ENCODE peak calls at places on chromosomes 16 and 17, in eight cellular contexts. F, S, M, Y, C, N, X and O are unnamed samples.

GRCh38 chr17:33651631-33652030 is 358.5 kb upstream of the ASIC2 start:
- DNase-seq in F (no peak), S (no peak), X (peak; percentile 67), C (no peak), M (no peak), N (no peak), Y (no peak), O (peak; percentile 45)

GRCh38 chr17:19338031-19338990 is 24.2 kb downstream of the B9D1 start:
- DNase-seq in X (peak; percentile 96), N (peak; percentile 86), M (peak; percentile 54), Y (peak; percentile 29), F (no peak), C (peak; percentile 86), S (no peak), O (peak; percentile 86)

GRCh38 chr16:84252214-84252613 is 12.4 kb upstream of the KCNG4 start:
- DNase-seq in Y (no peak), F (no peak), M (no peak), S (no peak), C (no peak), N (no peak), X (no peak), O (no peak)

GRCh38 chr17:50262001-50262794 is 12.1 kb upstream of the TMEM92 start:
- DNase-seq in F (no peak), S (no peak), X (peak; percentile 54), Y (no peak), N (peak; percentile 10), M (no peak), C (no peak), O (peak; percentile 44)

GRCh38 chr16:21166561-21166961 is 8.1 kb downstream of the LDAF1 start:
- DNase-seq in X (peak; percentile 61), M (no peak), N (no peak), F (no peak), S (no peak), Y (no peak), C (no peak), O (peak; percentile 34)

GRCh38 chr17:38454528-38454927 is 26.3 kb downstream of the ARHGAP23 start:
- DNase-seq in X (no peak), M (no peak), C (no peak), N (no peak), S (peak; percentile 94), F (no peak), Y (peak; percentile 88), O (no peak)

GRCh38 chr16:49952386-49952785 is 72.6 kb upstream of the CNEP1R1 start:
- DNase-seq in Y (no peak), S (no peak), X (peak; percentile 28), M (no peak), C (no peak), N (no peak), F (no peak), O (peak; percentile 50)

GRCh38 chr17:4362141-4362540 is 4.3 kb downstream of the UBE2G1 start:
- DNase-seq in Y (peak; percentile 24), N (no peak), X (no peak), M (no peak), S (no peak), C (no peak), F (no peak), O (no peak)

GRCh38 chr16:31472559-31473203 is 729 bp downstream of the TGFB1I1 start:
- DNase-seq in X (peak; percentile 91), C (peak; percentile 58), S (peak; percentile 71), N (peak; percentile 77), M (peak; percentile 30), Y (peak; percentile 92), F (no peak), O (peak; percentile 86)